ENCODE peak calls at places on chromosomes 2 and 18, in seven cellular contexts. Q is left lung, S is PC-3, J is right atrium auricular region, X is cardiac muscle cell, O is tibial artery, N is right lobe of liver. G is an unnamed sample.

GRCh38 chr18:25686960-25687520 is 335.1 kb upstream of the ZNF521 start:
- DNase-seq in Q (no peak), S (no peak), J (no peak), X (no peak), O (no peak), N (no peak), G (no peak)

GRCh38 chr2:714005-714741 is 37.0 kb upstream of the TMEM18 start:
- DNase-seq in Q (no peak), S (peak; percentile 68), J (no peak), X (peak; percentile 61), O (no peak), N (no peak), G (no peak)

GRCh38 chr2:209519911-209520310 is 96.1 kb downstream of the MAP2 start:
- DNase-seq in Q (no peak), S (no peak), J (no peak), X (no peak), O (no peak), N (no peak), G (no peak)

GRCh38 chr2:18339326-18339725 is 221.1 kb downstream of the RDH14 start:
- DNase-seq in Q (no peak), S (no peak), J (no peak), X (no peak), O (no peak), N (no peak), G (no peak)

GRCh38 chr2:10357770-10358169 is 55.1 kb downstream of the HPCAL1 start:
- DNase-seq in Q (no peak), S (no peak), J (no peak), X (no peak), O (no peak), N (no peak), G (no peak)

GRCh38 chr2:180733330-180733729 is 247.1 kb upstream of the UBE2E3 start:
- DNase-seq in Q (no peak), S (peak; percentile 22), J (no peak), X (no peak), O (no peak), N (no peak), G (no peak)

GRCh38 chr2:227862227-227862740 is 9.1 kb upstream of the DAW1 start:
- DNase-seq in Q (no peak), S (peak; percentile 71), J (no peak), X (peak; percentile 87), O (no peak), N (no peak), G (no peak)

GRCh38 chr18:11177382-11177781 is 28.0 kb upstream of the PIEZO2 start:
- DNase-seq in Q (no peak), S (no peak), J (no peak), X (no peak), O (no peak), N (no peak), G (no peak)

GRCh38 chr2:122590524-122590923 is 835.1 kb downstream of the TSN start:
- DNase-seq in Q (no peak), S (no peak), J (no peak), X (no peak), O (no peak), N (no peak), G (no peak)

GRCh38 chr2:213243189-213244044 is 40.8 kb upstream of the SPAG16 start:
- DNase-seq in Q (no peak), S (no peak), J (no peak), X (no peak), O (no peak), N (no peak), G (no peak)

GRCh38 chr2:232242316-232242715 is 136.2 kb upstream of the ALPP start:
- DNase-seq in Q (no peak), S (no peak), J (no peak), X (no peak), O (no peak), N (no peak), G (no peak)

GRCh38 chr2:194103941-194104655 is 1552.9 kb upstream of the SLC39A10 start:
- DNase-seq in Q (no peak), S (no peak), J (no peak), X (peak; percentile 24), O (no peak), N (no peak), G (no peak)

GRCh38 chr2:196963043-196963442 is 36.5 kb upstream of the PGAP1 start:
- DNase-seq in Q (no peak), S (peak; percentile 20), J (no peak), X (no peak), O (no peak), N (no peak), G (no peak)

GRCh38 chr18:6578686-6579085 is 150.8 kb upstream of the ARHGAP28 start:
- DNase-seq in Q (no peak), S (no peak), J (no peak), X (no peak), O (no peak), N (no peak), G (no peak)

GRCh38 chr2:130755234-130756040 is at the start of gene AMER3:
- DNase-seq in Q (no peak), S (no peak), J (no peak), X (no peak), O (no peak), N (no peak), G (no peak)

GRCh38 chr2:231908584-231908983 is 17.6 kb downstream of the NPPC start:
- DNase-seq in Q (no peak), S (no peak), J (no peak), X (no peak), O (peak; percentile 4), N (no peak), G (no peak)

GRCh38 chr2:21424375-21424774 is 300.6 kb downstream of the TDRD15 start:
- DNase-seq in Q (no peak), S (no peak), J (no peak), X (no peak), O (peak; percentile 30), N (peak; percentile 71), G (no peak)

GRCh38 chr2:233802132-233802815 is 24.1 kb downstream of the MROH2A start:
- DNase-seq in Q (no peak), S (no peak), J (peak; percentile 9), X (no peak), O (no peak), N (no peak), G (no peak)

GRCh38 chr18:2657043-2657512 is 1.6 kb downstream of the SMCHD1 start:
- DNase-seq in Q (no peak), S (peak; percentile 16), J (no peak), X (no peak), O (no peak), N (no peak), G (no peak)

GRCh38 chr2:38509322-38509946 is 93.3 kb downstream of the HNRNPLL start:
- DNase-seq in Q (no peak), S (peak; percentile 71), J (no peak), X (peak; percentile 75), O (no peak), N (no peak), G (no peak)

GRCh38 chr2:22281033-22281432 is 1103.9 kb upstream of the KLHL29 start:
- DNase-seq in Q (no peak), S (no peak), J (no peak), X (peak; percentile 96), O (no peak), N (peak; percentile 42), G (no peak)

GRCh38 chr2:125125902-125126301 is 1100.8 kb downstream of the CNTNAP5 start:
- DNase-seq in Q (no peak), S (no peak), J (no peak), X (no peak), O (no peak), N (no peak), G (no peak)

GRCh38 chr2:143954208-143954607 is 565.7 kb downstream of the ZEB2 start:
- DNase-seq in Q (no peak), S (peak; percentile 36), J (no peak), X (peak; percentile 35), O (no peak), N (no peak), G (no peak)

GRCh38 chr2:127707890-127708648 is 6.8 kb downstream of the SFT2D3 start:
- DNase-seq in Q (no peak), S (no peak), J (no peak), X (peak; percentile 70), O (no peak), N (no peak), G (no peak)

GRCh38 chr2:54574107-54574859 is 118.2 kb downstream of the SPTBN1 start:
- DNase-seq in Q (peak; percentile 50), S (peak; percentile 32), J (no peak), X (peak; percentile 40), O (no peak), N (no peak), G (no peak)

GRCh38 chr2:49251766-49252165 is 97.5 kb upstream of the FSHR start:
- DNase-seq in Q (no peak), S (no peak), J (no peak), X (peak; percentile 78), O (no peak), N (no peak), G (no peak)

GRCh38 chr2:227340106-227340505 is 15.1 kb downstream of the MFF start:
- DNase-seq in Q (no peak), S (no peak), J (no peak), X (no peak), O (no peak), N (no peak), G (no peak)

GRCh38 chr18:32768646-32769206 is 4.1 kb downstream of the KLHL14 start:
- DNase-seq in Q (no peak), S (no peak), J (no peak), X (no peak), O (no peak), N (no peak), G (no peak)

GRCh38 chr2:132276571-132276981 is 114.8 kb upstream of the ANKRD30BL start:
- DNase-seq in Q (no peak), S (no peak), J (peak; percentile 9), X (no peak), O (no peak), N (no peak), G (no peak)

GRCh38 chr2:65024149-65024829 is 31.9 kb upstream of the CEP68 start:
- DNase-seq in Q (no peak), S (no peak), J (no peak), X (peak; percentile 81), O (no peak), N (no peak), G (no peak)
- H3K27ac ChIP-seq in Q (no peak overlapping the region), S (no peak overlapping the region), J (no peak overlapping the region), X (no peak overlapping the region), O (no peak overlapping the region), N (no peak overlapping the region), G (no peak overlapping the region)

GRCh38 chr2:109402980-109403840 is 210.6 kb downstream of the SEPTIN10 start:
- DNase-seq in Q (no peak), S (no peak), J (no peak), X (no peak), O (no peak), N (no peak), G (no peak)
- H3K4me1 ChIP-seq in Q (no peaks in the 10 kb centered on the region), S (no peaks in the 10 kb centered on the region), J (no peaks in the 10 kb centered on the region), X (no peaks in the 10 kb centered on the region), O (peaks cover 35% of the 10 kb centered on the region), N (no peaks in the 10 kb centered on the region), G (no peaks in the 10 kb centered on the region)

GRCh38 chr2:191020221-191020741 is 6.3 kb upstream of the STAT1 start:
- DNase-seq in Q (peak; percentile 94), S (peak; percentile 98), J (peak; percentile 94), X (peak; percentile 98), O (peak; percentile 91), N (peak; percentile 96), G (peak; percentile 97)
- H3K27ac ChIP-seq in Q (peak overlapping the region; percentile 95), S (peak overlapping the region; percentile 87), J (peak overlapping the region; percentile 86), X (peak overlapping the region; percentile 86), O (peak overlapping the region; percentile 90), N (peak overlapping the region; percentile 94), G (peak overlapping the region; percentile 97)

DNA sequence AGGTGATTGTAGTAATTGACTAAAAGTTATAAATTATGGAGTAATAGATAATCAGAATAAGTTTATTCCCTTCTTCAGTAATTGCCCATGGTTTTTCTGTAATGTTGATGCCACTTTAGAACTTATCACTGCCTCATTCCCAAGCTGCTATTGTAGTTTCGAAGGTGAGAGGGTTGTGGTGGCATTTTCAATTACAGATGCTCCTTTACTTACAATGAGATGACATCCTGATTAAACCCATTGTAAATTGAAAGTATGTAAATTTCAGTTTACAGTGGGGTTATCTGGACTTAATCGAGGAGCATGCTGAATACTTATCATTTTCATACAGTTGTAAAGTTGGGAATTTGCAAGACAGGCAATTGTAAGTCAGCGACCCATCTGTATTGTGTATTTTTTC is 2.9 kb downstream of the NDUFV2 start:
- DNase-seq in Q (no peak), S (no peak), J (no peak), X (no peak), O (no peak), N (no peak), G (no peak)
- H3K4me1 ChIP-seq in Q (peaks cover 46% of the 10 kb centered on the region), S (peaks cover 69% of the 10 kb centered on the region), J (peaks cover 60% of the 10 kb centered on the region), X (peaks cover 55% of the 10 kb centered on the region), O (peaks cover 75% of the 10 kb centered on the region), N (no peaks in the 10 kb centered on the region), G (peaks cover 64% of the 10 kb centered on the region)

G was measured in upper lobe of right lung.